ENCODE peak calls at places on chromosome 5, in nine cellular contexts. X is kidney epithelial cell, F is progenitor cell of endocrine pancreas, Z is mammary epithelial cell, O is right lobe of liver, R is IMR-90, P is left lung, D is Peyer's patch, V is B cell. A is an unnamed sample.

GRCh38 chr5:84688566-84688965 is 303.9 kb upstream of the EDIL3 start:
- DNase-seq in X (no peak), F (no peak), Z (peak), O (no peak), R (peak), P (no peak), D (no peak), V (no peak), A (peak)

GRCh38 chr5:121273818-121274433 is 577.8 kb upstream of the FTMT start:
- DNase-seq in X (peak), F (no peak), Z (peak), O (no peak), R (peak), P (no peak), D (no peak), V (no peak), A (peak)

GRCh38 chr5:17796757-17797398 is 162.6 kb downstream of the TAF11L14 start:
- DNase-seq in X (peak), F (no peak), Z (peak), O (no peak), R (no peak), P (no peak), D (no peak), V (no peak), A (no peak)

GRCh38 chr5:2695200-2695891 is 56.1 kb downstream of the IRX2 start:
- DNase-seq in X (no peak), F (no peak), Z (peak), O (no peak), R (no peak), P (no peak), D (no peak), V (no peak), A (no peak)

GRCh38 chr5:112196574-112196973 is 222.5 kb downstream of the EPB41L4A start:
- DNase-seq in X (no peak), F (no peak), Z (no peak), O (no peak), R (no peak), P (no peak), D (no peak), V (no peak), A (no peak)

GRCh38 chr5:143108498-143109128 is 294.9 kb downstream of the NR3C1 start:
- DNase-seq in X (no peak), F (no peak), Z (no peak), O (peak), R (no peak), P (no peak), D (no peak), V (no peak), A (no peak)

GRCh38 chr5:124235576-124235975 is 510.9 kb downstream of the ZNF608 start:
- DNase-seq in X (no peak), F (no peak), Z (no peak), O (no peak), R (no peak), P (no peak), D (no peak), V (no peak), A (no peak)

GRCh38 chr5:33888582-33888981 is 3.2 kb downstream of the ADAMTS12 start:
- DNase-seq in X (no peak), F (no peak), Z (no peak), O (no peak), R (peak), P (no peak), D (no peak), V (no peak), A (peak)

GRCh38 chr5:132962429-132962928 is 955 bp downstream of the AFF4 start:
- DNase-seq in X (no peak), F (no peak), Z (peak), O (no peak), R (peak), P (no peak), D (no peak), V (no peak), A (peak)

GRCh38 chr5:54644226-54644625 is 126.7 kb downstream of the SNX18 start:
- DNase-seq in X (peak), F (no peak), Z (peak), O (no peak), R (peak), P (no peak), D (no peak), V (no peak), A (peak)

GRCh38 chr5:17004441-17005086 is 68.5 kb upstream of the MYO10 start:
- DNase-seq in X (no peak), F (no peak), Z (no peak), O (no peak), R (no peak), P (no peak), D (no peak), V (no peak), A (no peak)

GRCh38 chr5:145991044-145991575 is 54.7 kb downstream of the SH3RF2 start:
- DNase-seq in X (no peak), F (no peak), Z (peak), O (no peak), R (peak), P (no peak), D (no peak), V (no peak), A (peak)

GRCh38 chr5:148290271-148291195 is 21.7 kb upstream of the SPINK7 start:
- DNase-seq in X (no peak), F (no peak), Z (peak), O (no peak), R (peak), P (no peak), D (no peak), V (no peak), A (no peak)

GRCh38 chr5:5385326-5385725 is 37.2 kb upstream of the ICE1 start:
- DNase-seq in X (no peak), F (no peak), Z (no peak), O (no peak), R (no peak), P (no peak), D (no peak), V (no peak), A (no peak)

GRCh38 chr5:129541648-129542251 is 81.7 kb downstream of the ADAMTS19 start:
- DNase-seq in X (no peak), F (no peak), Z (peak), O (no peak), R (peak), P (no peak), D (no peak), V (no peak), A (peak)

GRCh38 chr5:90833753-90834152 is 275.2 kb downstream of the ADGRV1 start:
- DNase-seq in X (no peak), F (no peak), Z (no peak), O (no peak), R (no peak), P (no peak), D (no peak), V (no peak), A (no peak)

GRCh38 chr5:175464414-175465233 is 13.7 kb upstream of the SFXN1 start:
- DNase-seq in X (no peak), F (peak), Z (peak), O (peak), R (peak), P (no peak), D (peak), V (no peak), A (peak)

GRCh38 chr5:141597394-141597793 is 21.4 kb downstream of the DIAPH1 start:
- DNase-seq in X (no peak), F (no peak), Z (peak), O (no peak), R (no peak), P (no peak), D (no peak), V (no peak), A (no peak)

GRCh38 chr5:81838307-81838906 is 87.5 kb upstream of the SSBP2 start:
- DNase-seq in X (no peak), F (no peak), Z (no peak), O (no peak), R (peak), P (no peak), D (no peak), V (no peak), A (no peak)

GRCh38 chr5:177116631-177117373 is 16.8 kb upstream of the NSD1 start:
- DNase-seq in X (no peak), F (peak), Z (peak), O (peak), R (peak), P (peak), D (peak), V (peak), A (peak)

GRCh38 chr5:119578937-119579336 is 50.4 kb upstream of the FAM170A start:
- DNase-seq in X (no peak), F (no peak), Z (peak), O (no peak), R (peak), P (no peak), D (no peak), V (no peak), A (no peak)

GRCh38 chr5:129125819-129126218 is 31.3 kb downstream of the ISOC1 start:
- DNase-seq in X (no peak), F (no peak), Z (no peak), O (no peak), R (no peak), P (no peak), D (no peak), V (no peak), A (no peak)

GRCh38 chr5:76025069-76025468 is 58.1 kb upstream of the SV2C start:
- DNase-seq in X (no peak), F (no peak), Z (no peak), O (no peak), R (no peak), P (no peak), D (no peak), V (no peak), A (no peak)

GRCh38 chr5:150436141-150436680 is 13.3 kb downstream of the RPS14 start:
- DNase-seq in X (no peak), F (peak), Z (peak), O (peak), R (peak), P (peak), D (peak), V (peak), A (peak)

GRCh38 chr5:10695759-10696543 is 65.1 kb downstream of the DAP start:
- DNase-seq in X (no peak), F (no peak), Z (no peak), O (no peak), R (no peak), P (no peak), D (no peak), V (no peak), A (no peak)

GRCh38 chr5:15798006-15798405 is 298.0 kb downstream of the FBXL7 start:
- DNase-seq in X (no peak), F (no peak), Z (no peak), O (no peak), R (no peak), P (no peak), D (no peak), V (no peak), A (no peak)

GRCh38 chr5:44046581-44047327 is 342.5 kb downstream of the FGF10 start:
- DNase-seq in X (no peak), F (no peak), Z (no peak), O (no peak), R (no peak), P (no peak), D (no peak), V (no peak), A (peak)

GRCh38 chr5:135216072-135216812 is 182.2 kb upstream of the PITX1 start:
- DNase-seq in X (no peak), F (no peak), Z (no peak), O (peak), R (no peak), P (no peak), D (no peak), V (no peak), A (no peak)

GRCh38 chr5:149616727-149617284 is 35.5 kb downstream of the ARHGEF37 start:
- DNase-seq in X (no peak), F (no peak), Z (no peak), O (no peak), R (no peak), P (no peak), D (no peak), V (no peak), A (no peak)

GRCh38 chr5:146105477-146105876 is at the start of gene PLAC8L1:
- DNase-seq in X (no peak), F (no peak), Z (no peak), O (no peak), R (no peak), P (no peak), D (no peak), V (no peak), A (no peak)

GRCh38 chr5:106481375-106481774 is 1189.4 kb downstream of the EFNA5 start:
- DNase-seq in X (no peak), F (no peak), Z (no peak), O (no peak), R (peak), P (no peak), D (no peak), V (no peak), A (no peak)

GRCh38 chr5:159106569-159107282 is 7.0 kb upstream of the EBF1 start:
- DNase-seq in X (no peak), F (peak), Z (peak), O (peak), R (peak), P (peak), D (peak), V (peak), A (peak)

GRCh38 chr5:37789991-37790390 is 49.9 kb downstream of the GDNF start:
- DNase-seq in X (no peak), F (no peak), Z (peak), O (no peak), R (peak), P (no peak), D (no peak), V (no peak), A (peak)

GRCh38 chr5:108730617-108731340 is 16.9 kb upstream of the FER start:
- DNase-seq in X (no peak), F (no peak), Z (no peak), O (no peak), R (peak), P (no peak), D (no peak), V (peak), A (no peak)

GRCh38 chr5:178419651-178420050 is 170.5 kb downstream of the COL23A1 start:
- DNase-seq in X (no peak), F (no peak), Z (no peak), O (peak), R (no peak), P (no peak), D (no peak), V (no peak), A (no peak)

GRCh38 chr5:116502616-116503015 is 72.0 kb downstream of the SEMA6A start:
- DNase-seq in X (no peak), F (no peak), Z (no peak), O (no peak), R (peak), P (no peak), D (no peak), V (no peak), A (no peak)

GRCh38 chr5:53360811-53361210 is 119.6 kb upstream of the FST start:
- DNase-seq in X (no peak), F (no peak), Z (peak), O (no peak), R (peak), P (no peak), D (no peak), V (no peak), A (peak)

GRCh38 chr5:34486160-34486765 is 169.9 kb upstream of the RAI14 start:
- DNase-seq in X (no peak), F (peak), Z (peak), O (peak), R (peak), P (peak), D (peak), V (peak), A (peak)

DNA sequence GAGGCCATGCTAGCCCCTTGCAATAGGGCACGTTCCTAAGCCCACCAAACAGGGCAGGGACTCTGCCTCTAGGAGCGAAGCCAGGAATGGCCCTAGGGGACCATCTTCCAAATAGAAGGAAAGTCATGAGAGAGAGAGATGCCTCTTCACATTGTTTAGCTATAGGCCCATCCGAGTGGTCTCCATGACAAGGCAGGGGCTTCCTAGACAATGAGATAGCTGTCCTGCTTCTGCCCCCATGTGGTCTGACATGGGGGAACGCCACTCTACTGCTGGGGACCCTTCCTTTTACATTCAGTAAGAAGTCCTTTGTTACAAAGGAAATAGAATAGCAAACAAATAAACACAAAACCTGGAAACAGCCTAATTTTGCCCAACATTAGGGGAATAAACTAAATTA is 17.9 kb upstream of the KIF4B start:
- DNase-seq in X (no peak), F (no peak), Z (no peak), O (no peak), R (no peak), P (no peak), D (no peak), V (no peak), A (no peak)
- TF ChIP-seq CTCF in X (no peak), F (no peak), Z (no peak), O (no peak), R (no peak), P (no peak), D (no peak), V (no peak), A (no peak)

GRCh38 chr5:179438041-179438441 is 92.8 kb upstream of the ADAMTS2 start:
- DNase-seq in X (no peak), F (no peak), Z (no peak), O (peak), R (no peak), P (no peak), D (no peak), V (no peak), A (no peak)

GRCh38 chr5:179436321-179437122 is 91.3 kb upstream of the ADAMTS2 start:
- DNase-seq in X (no peak), F (no peak), Z (no peak), O (no peak), R (no peak), P (no peak), D (no peak), V (no peak), A (no peak)

GRCh38 chr5:179435731-179436315 is 90.6 kb upstream of the ADAMTS2 start:
- DNase-seq in X (no peak), F (no peak), Z (no peak), O (no peak), R (no peak), P (no peak), D (no peak), V (no peak), A (no peak)

GRCh38 chr5:179438461-179438860 is 93.2 kb upstream of the ADAMTS2 start:
- DNase-seq in X (no peak), F (no peak), Z (no peak), O (no peak), R (no peak), P (no peak), D (no peak), V (no peak), A (no peak)

GRCh38 chr5:179437341-179438001 is 92.2 kb upstream of the ADAMTS2 start:
- DNase-seq in X (no peak), F (no peak), Z (no peak), O (no peak), R (no peak), P (peak), D (no peak), V (no peak), A (no peak)
- TF ChIP-seq CTCF in X (no peak), F (no peak), Z (no peak), O (no peak), R (no peak), P (no peak), D (no peak), V (no peak), A (no peak)

GRCh38 chr5:35963381-35963843 is 25.0 kb upstream of the CAPSL start:
- DNase-seq in X (no peak), F (no peak), Z (peak), O (no peak), R (peak), P (no peak), D (no peak), V (no peak), A (peak)
- TF ChIP-seq CTCF in X (peak), F (peak), Z (peak), O (peak), R (peak), P (no peak), D (no peak), V (no peak), A (peak)

DNA sequence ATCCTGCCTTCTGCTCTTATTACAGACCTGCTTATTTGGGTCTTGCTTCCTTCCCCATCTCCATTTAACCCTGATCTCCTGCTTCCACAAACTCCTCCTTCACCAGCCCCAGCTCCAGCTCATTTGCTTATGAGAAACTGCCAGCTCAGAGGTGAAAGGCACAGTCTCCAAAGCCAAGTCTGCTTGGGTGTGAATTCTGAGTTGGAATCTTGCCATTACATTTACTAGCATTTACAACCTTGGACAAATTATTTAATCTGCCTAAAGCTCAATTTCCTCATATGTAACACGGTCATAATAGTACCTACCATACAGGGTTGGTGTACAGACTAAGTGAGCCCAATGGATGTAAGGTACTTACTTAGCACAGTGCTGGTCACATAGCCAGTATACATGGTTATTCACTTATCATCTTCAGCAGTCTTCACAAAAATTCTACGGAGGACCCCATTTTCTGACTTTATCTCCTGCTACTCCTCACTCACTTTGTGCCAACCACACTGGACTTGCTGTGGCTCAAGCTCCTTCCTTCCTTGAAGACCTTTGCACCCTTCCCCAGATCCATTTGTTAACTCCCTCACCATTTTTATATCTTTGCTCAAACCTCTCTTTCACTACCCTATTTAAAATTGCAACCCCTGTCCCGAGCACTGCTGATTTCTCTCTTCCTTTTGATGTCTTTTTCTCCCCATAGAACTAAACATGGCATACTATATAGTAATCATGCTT is 86.2 kb downstream of the DOCK2 start:
- DNase-seq in X (no peak), F (no peak), Z (no peak), O (no peak), R (no peak), P (no peak), D (no peak), V (no peak), A (no peak)
- TF ChIP-seq CTCF in X (no peak), F (no peak), Z (no peak), O (no peak), R (no peak), P (no peak), D (no peak), V (no peak), A (no peak)

GRCh38 chr5:6818594-6819512 is 105.6 kb downstream of the TENT4A start:
- DNase-seq in X (no peak), F (no peak), Z (no peak), O (no peak), R (no peak), P (no peak), D (no peak), V (no peak), A (peak)

GRCh38 chr5:6822556-6823343 is 109.5 kb downstream of the TENT4A start:
- DNase-seq in X (no peak), F (no peak), Z (no peak), O (no peak), R (no peak), P (no peak), D (no peak), V (no peak), A (no peak)

GRCh38 chr5:6819521-6819920 is 106.3 kb downstream of the TENT4A start:
- DNase-seq in X (no peak), F (no peak), Z (no peak), O (no peak), R (no peak), P (no peak), D (no peak), V (no peak), A (no peak)

GRCh38 chr5:6822068-6822467 is 108.8 kb downstream of the TENT4A start:
- DNase-seq in X (no peak), F (no peak), Z (no peak), O (no peak), R (no peak), P (no peak), D (no peak), V (no peak), A (no peak)

GRCh38 chr5:6820851-6821479 is 107.7 kb downstream of the TENT4A start:
- DNase-seq in X (no peak), F (peak), Z (no peak), O (no peak), R (no peak), P (no peak), D (no peak), V (no peak), A (no peak)
- TF ChIP-seq CTCF in X (peak), F (peak), Z (peak), O (peak), R (peak), P (peak), D (no peak), V (peak), A (peak)